ENCODE peak calls at places on chromosomes 13 and 19, in four cellular contexts. K is thyroid gland, I is cardiac muscle cell, G is left lung. M is an unnamed sample.

GRCh38 chr19:48999481-49000325 is 6.0 kb downstream of the RUVBL2 start:
- DNase-seq in I (peak; percentile 80), G (no peak), K (peak; percentile 27), M (no peak)

GRCh38 chr19:39997595-39998216 is 846 bp downstream of the ZNF546 start:
- DNase-seq in K (no peak), I (peak; percentile 24), G (no peak), M (no peak)

GRCh38 chr19:49835562-49835961 is 15.4 kb upstream of the PTOV1 start:
- DNase-seq in I (no peak), G (no peak), K (no peak), M (peak; percentile 60)

GRCh38 chr13:114122591-114123211 is 9.7 kb downstream of the RASA3 start:
- DNase-seq in I (no peak), G (peak; percentile 75), K (no peak), M (no peak)

GRCh38 chr19:43564800-43565199 is 10.5 kb downstream of the XRCC1 start:
- DNase-seq in K (no peak), I (no peak), G (no peak), M (no peak)

GRCh38 chr13:102021777-102022176 is 380.1 kb downstream of the FGF14 start:
- DNase-seq in G (no peak), K (no peak), I (no peak), M (no peak)

GRCh38 chr13:50422181-50423148 is 407.2 kb downstream of the KCNRG start:
- DNase-seq in K (no peak), G (no peak), I (no peak), M (no peak)

GRCh38 chr13:74217816-74218215 is 83.6 kb upstream of the KLF12 start:
- DNase-seq in I (no peak), K (no peak), G (no peak), M (no peak)

GRCh38 chr13:48233886-48234488 is 981 bp downstream of the ITM2B start:
- DNase-seq in I (peak; percentile 73), G (no peak), K (no peak), M (no peak)

GRCh38 chr13:27007166-27007565 is 164.4 kb downstream of the USP12 start:
- DNase-seq in K (peak; percentile 11), G (no peak), I (no peak), M (no peak)

GRCh38 chr13:23965346-23965745 is 68.0 kb upstream of the C1QTNF9B start:
- DNase-seq in I (no peak), K (peak; percentile 45), G (no peak), M (no peak)

DNA sequence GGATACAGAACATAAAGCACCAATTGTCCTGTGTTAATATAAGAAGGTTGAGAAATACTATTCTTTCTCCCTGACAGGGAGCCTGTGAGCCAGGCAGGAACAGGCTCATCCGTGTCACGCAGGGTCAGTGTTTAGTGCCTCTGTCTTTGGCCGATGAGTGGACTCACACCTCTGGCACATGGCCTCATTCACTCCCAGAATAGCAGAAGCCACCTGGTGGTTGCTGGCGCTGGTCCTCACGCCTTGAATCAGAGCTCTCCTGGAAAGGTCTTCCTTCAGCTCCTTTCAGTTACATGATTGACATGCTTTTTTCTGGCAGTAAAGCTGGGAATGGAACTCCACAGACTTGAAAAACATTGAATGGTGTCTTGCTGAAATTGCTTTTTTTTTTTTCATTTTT is 28.1 kb upstream of the SIAH3 start:
- DNase-seq in K (peak; percentile 66), G (no peak), I (no peak), M (no peak)
- TF ChIP-seq CTCF in K (no peak), G (no peak), I (no peak), M (peak; percentile 44)

DNA sequence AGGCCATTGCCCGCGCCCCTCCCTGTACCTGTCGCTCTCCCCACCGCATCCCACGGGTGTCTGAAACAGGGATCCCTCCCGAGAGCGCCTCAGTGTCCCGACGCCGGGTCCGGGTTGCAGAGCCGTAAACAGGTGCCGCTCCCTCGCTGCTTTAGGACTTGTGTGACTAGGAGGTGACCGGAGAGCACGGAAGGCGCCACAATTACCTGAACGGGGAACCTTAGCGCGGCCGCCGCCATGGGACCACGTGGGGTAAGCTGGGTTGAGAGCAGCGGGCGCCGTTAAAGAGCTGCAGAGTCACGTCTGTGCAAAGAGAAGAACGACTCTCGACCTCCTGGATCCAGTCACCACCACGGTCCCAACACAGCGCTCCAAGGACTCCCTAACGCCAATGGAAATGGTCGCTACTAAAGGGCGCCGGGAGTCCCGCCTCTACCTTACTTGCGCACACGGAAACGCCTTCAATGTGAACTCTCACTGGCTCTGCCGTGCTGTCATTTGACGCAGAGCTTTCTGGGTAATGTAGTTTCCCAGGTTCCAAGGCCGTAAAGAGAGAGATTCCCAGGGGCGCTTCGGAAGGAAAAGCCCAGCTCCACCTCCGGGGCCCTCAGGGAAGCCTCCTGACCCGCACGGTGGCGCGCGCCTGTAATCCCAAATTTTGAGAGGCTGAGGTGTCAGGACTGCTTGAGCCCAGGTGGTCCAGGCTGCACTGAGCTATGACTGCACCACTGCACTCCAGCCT is at the start of gene ZNF552:
- DNase-seq in I (peak; percentile 93), G (peak; percentile 88), K (peak; percentile 83), M (peak; percentile 83)
- H3K27ac ChIP-seq in I (peak within 1 kb of the TSS; percentile 87), G (peak within 1 kb of the TSS; percentile 73), K (peak within 1 kb of the TSS; percentile 57), M (peak within 1 kb of the TSS; percentile 23)

GRCh38 chr19:29247051-29247450 is 34.1 kb upstream of the UQCRFS1 start:
- DNase-seq in I (no peak), K (no peak), G (no peak), M (no peak)
- TF ChIP-seq CTCF in I (no peak), K (no peak), G (no peak), M (no peak)

GRCh38 chr19:1268392-1269064 is 604 bp upstream of the CIRBP start:
- DNase-seq in I (no peak), G (peak; percentile 86), K (no peak), M (no peak)
- H3K27ac ChIP-seq in I (no peak overlapping the region), G (peak overlapping the region; percentile 99), K (peak overlapping the region; percentile 95), M (peak overlapping the region; percentile 97)

GRCh38 chr19:13057744-13058143 is 44.9 kb downstream of the LYL1 start:
- DNase-seq in I (peak; percentile 62), K (no peak), G (no peak), M (no peak)

GRCh38 chr19:13057147-13057572 is 45.5 kb downstream of the LYL1 start:
- DNase-seq in I (no peak), G (peak; percentile 69), K (peak; percentile 74), M (no peak)

GRCh38 chr19:13060233-13060963 is 42.3 kb downstream of the LYL1 start:
- DNase-seq in I (peak; percentile 58), K (peak; percentile 87), G (no peak), M (no peak)

GRCh38 chr19:13060964-13061927 is 41.4 kb downstream of the LYL1 start:
- DNase-seq in G (peak; percentile 96), K (peak; percentile 89), I (peak; percentile 82), M (no peak)

DNA sequence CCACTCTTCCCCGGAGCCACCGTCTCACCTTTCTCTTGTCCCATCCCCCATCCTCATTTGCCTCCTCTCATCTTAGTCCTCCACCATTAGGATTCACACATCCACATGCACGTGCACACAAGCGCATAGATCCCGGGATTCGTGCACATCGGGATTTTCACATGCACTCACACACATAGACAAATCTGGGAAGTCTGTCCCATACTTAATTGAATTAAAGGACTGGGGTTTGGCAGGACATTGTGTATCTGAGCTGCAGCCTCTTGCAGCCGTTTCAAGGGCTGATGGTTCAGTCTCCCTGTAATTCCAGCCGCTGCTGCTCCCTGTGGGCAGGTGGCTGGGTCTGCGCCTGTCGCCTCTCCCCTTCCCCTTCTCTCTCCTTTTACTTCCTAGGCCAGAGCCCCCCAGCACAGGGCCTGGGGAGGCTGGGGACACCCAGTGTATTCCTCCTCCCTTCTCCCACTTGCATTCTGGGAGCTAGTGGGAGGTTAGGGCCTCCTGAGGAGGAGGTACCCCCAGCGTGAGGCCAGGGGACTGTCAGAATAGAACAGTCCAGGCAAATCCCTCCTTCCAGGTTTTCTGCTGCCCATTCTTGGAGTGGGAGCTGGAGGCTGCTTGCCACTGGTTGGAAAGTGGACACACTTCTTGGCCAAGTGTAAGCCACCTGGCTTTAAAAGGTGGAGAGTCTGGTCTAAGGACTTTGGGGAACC is 43.6 kb downstream of the LYL1 start:
- DNase-seq in G (no peak), K (peak; percentile 34), I (no peak), M (no peak)
- TF ChIP-seq CTCF in G (no peak), K (no peak), I (peak; percentile 14), M (no peak)